ENCODE peak calls at places on chromosomes 16 and 17, in ten cellular contexts. One of them, this sample, is unnamed.
A peak's percentile ranks its signal among the peaks of the same experiment; 100 is the strongest.

GRCh38 chr16:67150833-67151396 is at the start of gene B3GNT9:
- DNase-seq in HEK293T: no peak
- DNase-seq in activated T-cell treated with anti-CD3 and anti-CD28 coated beads for 1 hour: no peak
- DNase-seq in stimulated activated CD8-positive, alpha-beta memory T cell treated with anti-CD3 and anti-CD28 coated beads, Interleukin-7, amount 100 ng/mL, for 1 hour: no peak
- DNase-seq in activated CD4-positive, CD25-positive, alpha-beta regulatory T cell: no peak
- DNase-seq in activated effector memory CD4-positive, alpha-beta T cell treated with Interleukin-2 at 50 U/mL for 16 hours: peak; percentile 29
- DNase-seq in activated T-helper 1 cell treated with Interleukin-2 at 50 U/mL for 16 hours: no peak
- DNase-seq in effector CD4-positive, alpha-beta T cell: no peak
- DNase-seq in left lung: peak; percentile 90
- DNase-seq in activated CD4-positive, alpha-beta memory T cell treated with anti-CD3 and anti-CD28 coated beads for 36 hours: peak; percentile 65
- DNase-seq in this sample: no peak

GRCh38 chr17:42819939-42820535 is 4.0 kb downstream of the BECN1 start:
- DNase-seq in stimulated activated CD8-positive, alpha-beta memory T cell treated with anti-CD3 and anti-CD28 coated beads, Interleukin-7, amount 100 ng/mL, for 1 hour: peak; percentile 14
- DNase-seq in left lung: no peak
- DNase-seq in activated CD4-positive, CD25-positive, alpha-beta regulatory T cell: peak; percentile 10
- DNase-seq in activated effector memory CD4-positive, alpha-beta T cell treated with Interleukin-2 at 50 U/mL for 16 hours: peak; percentile 44
- DNase-seq in effector CD4-positive, alpha-beta T cell: peak; percentile 50
- DNase-seq in HEK293T: peak; percentile 74
- DNase-seq in activated CD4-positive, alpha-beta memory T cell treated with anti-CD3 and anti-CD28 coated beads for 36 hours: peak; percentile 79
- DNase-seq in activated T-helper 1 cell treated with Interleukin-2 at 50 U/mL for 16 hours: no peak
- DNase-seq in activated T-cell treated with anti-CD3 and anti-CD28 coated beads for 1 hour: peak; percentile 56
- DNase-seq in this sample: no peak

GRCh38 chr16:692356-693108 is 2.3 kb upstream of the WDR24 start:
- DNase-seq in activated CD4-positive, CD25-positive, alpha-beta regulatory T cell: no peak
- DNase-seq in activated T-cell treated with anti-CD3 and anti-CD28 coated beads for 1 hour: no peak
- DNase-seq in left lung: no peak
- DNase-seq in activated T-helper 1 cell treated with Interleukin-2 at 50 U/mL for 16 hours: no peak
- DNase-seq in activated CD4-positive, alpha-beta memory T cell treated with anti-CD3 and anti-CD28 coated beads for 36 hours: no peak
- DNase-seq in activated effector memory CD4-positive, alpha-beta T cell treated with Interleukin-2 at 50 U/mL for 16 hours: no peak
- DNase-seq in stimulated activated CD8-positive, alpha-beta memory T cell treated with anti-CD3 and anti-CD28 coated beads, Interleukin-7, amount 100 ng/mL, for 1 hour: no peak
- DNase-seq in effector CD4-positive, alpha-beta T cell: no peak
- DNase-seq in HEK293T: no peak
- DNase-seq in this sample: no peak

GRCh38 chr16:31700200-31700529 is 172.5 kb downstream of the AHSP start:
- DNase-seq in activated CD4-positive, alpha-beta memory T cell treated with anti-CD3 and anti-CD28 coated beads for 36 hours: no peak
- DNase-seq in activated T-helper 1 cell treated with Interleukin-2 at 50 U/mL for 16 hours: no peak
- DNase-seq in effector CD4-positive, alpha-beta T cell: no peak
- DNase-seq in activated effector memory CD4-positive, alpha-beta T cell treated with Interleukin-2 at 50 U/mL for 16 hours: no peak
- DNase-seq in stimulated activated CD8-positive, alpha-beta memory T cell treated with anti-CD3 and anti-CD28 coated beads, Interleukin-7, amount 100 ng/mL, for 1 hour: no peak
- DNase-seq in left lung: peak; percentile 86
- DNase-seq in activated T-cell treated with anti-CD3 and anti-CD28 coated beads for 1 hour: no peak
- DNase-seq in HEK293T: peak; percentile 77
- DNase-seq in activated CD4-positive, CD25-positive, alpha-beta regulatory T cell: no peak
- DNase-seq in this sample: no peak

GRCh38 chr17:76924345-76925332 is 56.4 kb downstream of the MGAT5B start:
- DNase-seq in activated CD4-positive, alpha-beta memory T cell treated with anti-CD3 and anti-CD28 coated beads for 36 hours: no peak
- DNase-seq in activated effector memory CD4-positive, alpha-beta T cell treated with Interleukin-2 at 50 U/mL for 16 hours: no peak
- DNase-seq in HEK293T: no peak
- DNase-seq in activated T-cell treated with anti-CD3 and anti-CD28 coated beads for 1 hour: no peak
- DNase-seq in stimulated activated CD8-positive, alpha-beta memory T cell treated with anti-CD3 and anti-CD28 coated beads, Interleukin-7, amount 100 ng/mL, for 1 hour: no peak
- DNase-seq in activated T-helper 1 cell treated with Interleukin-2 at 50 U/mL for 16 hours: no peak
- DNase-seq in left lung: peak; percentile 57
- DNase-seq in activated CD4-positive, CD25-positive, alpha-beta regulatory T cell: no peak
- DNase-seq in effector CD4-positive, alpha-beta T cell: no peak
- DNase-seq in this sample: no peak

GRCh38 chr16:86835981-86836380 is 257.6 kb downstream of the FOXL1 start:
- DNase-seq in activated CD4-positive, alpha-beta memory T cell treated with anti-CD3 and anti-CD28 coated beads for 36 hours: no peak
- DNase-seq in stimulated activated CD8-positive, alpha-beta memory T cell treated with anti-CD3 and anti-CD28 coated beads, Interleukin-7, amount 100 ng/mL, for 1 hour: no peak
- DNase-seq in HEK293T: no peak
- DNase-seq in activated T-helper 1 cell treated with Interleukin-2 at 50 U/mL for 16 hours: no peak
- DNase-seq in left lung: no peak
- DNase-seq in activated T-cell treated with anti-CD3 and anti-CD28 coated beads for 1 hour: no peak
- DNase-seq in effector CD4-positive, alpha-beta T cell: no peak
- DNase-seq in activated CD4-positive, CD25-positive, alpha-beta regulatory T cell: no peak
- DNase-seq in activated effector memory CD4-positive, alpha-beta T cell treated with Interleukin-2 at 50 U/mL for 16 hours: no peak
- DNase-seq in this sample: no peak

GRCh38 chr16:56102159-56102798 is 89.0 kb upstream of the GNAO1 start:
- DNase-seq in left lung: no peak
- DNase-seq in stimulated activated CD8-positive, alpha-beta memory T cell treated with anti-CD3 and anti-CD28 coated beads, Interleukin-7, amount 100 ng/mL, for 1 hour: no peak
- DNase-seq in effector CD4-positive, alpha-beta T cell: no peak
- DNase-seq in activated CD4-positive, alpha-beta memory T cell treated with anti-CD3 and anti-CD28 coated beads for 36 hours: no peak
- DNase-seq in activated T-cell treated with anti-CD3 and anti-CD28 coated beads for 1 hour: no peak
- DNase-seq in HEK293T: no peak
- DNase-seq in activated effector memory CD4-positive, alpha-beta T cell treated with Interleukin-2 at 50 U/mL for 16 hours: no peak
- DNase-seq in activated CD4-positive, CD25-positive, alpha-beta regulatory T cell: no peak
- DNase-seq in activated T-helper 1 cell treated with Interleukin-2 at 50 U/mL for 16 hours: no peak
- DNase-seq in this sample: no peak

GRCh38 chr16:64459821-64460220 is 662.0 kb downstream of the CDH11 start:
- DNase-seq in left lung: no peak
- DNase-seq in HEK293T: no peak
- DNase-seq in activated CD4-positive, CD25-positive, alpha-beta regulatory T cell: no peak
- DNase-seq in stimulated activated CD8-positive, alpha-beta memory T cell treated with anti-CD3 and anti-CD28 coated beads, Interleukin-7, amount 100 ng/mL, for 1 hour: no peak
- DNase-seq in activated effector memory CD4-positive, alpha-beta T cell treated with Interleukin-2 at 50 U/mL for 16 hours: no peak
- DNase-seq in activated T-cell treated with anti-CD3 and anti-CD28 coated beads for 1 hour: no peak
- DNase-seq in activated CD4-positive, alpha-beta memory T cell treated with anti-CD3 and anti-CD28 coated beads for 36 hours: no peak
- DNase-seq in activated T-helper 1 cell treated with Interleukin-2 at 50 U/mL for 16 hours: no peak
- DNase-seq in effector CD4-positive, alpha-beta T cell: no peak
- DNase-seq in this sample: no peak

This sample was measured in brain pericyte.